ENCODE peak calls at places on chromosome 7, in five cellular contexts. M, W, T, D and Y are unnamed samples. For H4K20me1 and H3K4me1, the result is how much of the 10 kb centered on the place peaks cover.

GRCh38 chr7:148337566-148337965 is 253.0 kb upstream of the C7orf33 start:
- DNase-seq in M (peak), T (no peak), W (no peak), D (no peak), Y (no peak)

GRCh38 chr7:137977173-137977572 is 24.7 kb downstream of the CREB3L2 start:
- DNase-seq in D (peak), M (no peak), W (no peak), T (no peak), Y (no peak)

GRCh38 chr7:91424372-91424771 is 160.1 kb downstream of the FZD1 start:
- DNase-seq in W (no peak), T (peak), M (no peak), D (no peak), Y (no peak)

GRCh38 chr7:65475734-65476319 is 102.2 kb downstream of the ZNF92 start:
- DNase-seq in M (no peak), D (no peak), T (no peak), W (no peak), Y (peak)

GRCh38 chr7:37265006-37265405 is 183.7 kb downstream of the ELMO1 start:
- DNase-seq in M (no peak), T (no peak), W (no peak), D (no peak), Y (no peak)

GRCh38 chr7:4282434-4283223 is 399.5 kb upstream of the FOXK1 start:
- DNase-seq in T (no peak), D (peak), M (no peak), W (no peak), Y (peak)

GRCh38 chr7:44094365-44094764 is 9.8 kb upstream of the AEBP1 start:
- DNase-seq in W (no peak), T (no peak), D (no peak), M (no peak), Y (no peak)

GRCh38 chr7:3197567-3198212 is 103.4 kb upstream of the SDK1 start:
- DNase-seq in T (no peak), W (no peak), D (no peak), M (no peak), Y (no peak)

GRCh38 chr7:26854932-26855331 is 9.5 kb downstream of the SKAP2 start:
- DNase-seq in W (no peak), T (no peak), M (no peak), D (no peak), Y (peak)

GRCh38 chr7:12637819-12638592 is 49.4 kb upstream of the ARL4A start:
- DNase-seq in W (no peak), T (no peak), D (no peak), M (no peak), Y (no peak)

GRCh38 chr7:42605800-42606199 is 306.1 kb downstream of the C7orf25 start:
- DNase-seq in W (no peak), T (no peak), D (peak), M (no peak), Y (peak)

GRCh38 chr7:35418716-35419425 is 165.0 kb upstream of the TBX20 start:
- DNase-seq in M (no peak), D (no peak), W (no peak), T (no peak), Y (no peak)

GRCh38 chr7:2631924-2632716 is at the start of gene TTYH3:
- DNase-seq in M (no peak), D (no peak), T (no peak), W (no peak), Y (no peak)

DNA sequence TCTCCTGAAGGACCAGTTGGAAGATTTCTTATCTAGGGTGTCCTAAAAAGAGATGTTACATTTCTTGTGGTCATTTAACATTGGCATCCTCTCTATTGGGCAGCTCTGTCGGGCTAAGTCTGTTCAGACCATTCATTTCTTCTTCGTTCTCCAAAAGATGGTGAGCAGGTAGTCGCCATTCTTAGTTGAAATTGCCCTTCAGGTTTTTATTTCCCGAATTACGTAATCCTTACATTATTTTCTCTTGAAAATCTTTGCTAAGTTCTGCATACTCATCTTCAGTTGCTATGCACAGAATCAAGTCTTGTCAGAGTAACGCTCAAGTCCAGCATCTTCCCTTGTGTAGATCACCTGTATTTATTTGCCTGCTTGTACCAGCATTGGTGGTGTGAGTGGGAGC is 53.6 kb downstream of the DAGLB start:
- DNase-seq in T (no peak), M (no peak), W (no peak), D (no peak), Y (no peak)
- H4K20me1 ChIP-seq in T (half or more), M (half or more), W (under half), D (half or more), Y (under half)

DNA sequence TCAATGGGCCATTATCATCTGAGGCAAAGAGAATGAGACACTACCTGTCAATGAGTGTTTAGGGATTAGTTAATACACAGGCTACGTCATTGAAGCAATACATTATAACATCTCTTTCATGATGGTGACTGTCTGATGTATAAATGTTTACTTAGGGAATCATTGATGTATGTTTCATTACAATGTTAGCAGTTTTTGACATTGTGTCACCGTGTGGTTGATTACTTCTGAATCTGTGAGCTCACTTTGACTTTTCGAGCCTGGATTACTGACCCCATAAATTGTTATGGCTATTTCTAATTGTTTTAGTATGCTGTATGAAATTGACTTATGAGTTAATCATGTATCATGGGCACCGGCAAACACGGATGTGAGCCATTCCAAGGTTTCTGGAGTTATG is 494.0 kb downstream of the MAGI2 start:
- DNase-seq in D (peak), M (no peak), W (no peak), T (no peak), Y (no peak)
- H3K4me1 ChIP-seq in D (under half), M (under half), W (under half), T (under half), Y (under half)

GRCh38 chr7:100706672-100707311 is 871 bp downstream of the POP7 start:
- DNase-seq in M (peak), T (peak), W (no peak), D (peak), Y (no peak)
- H2AFZ ChIP-seq in M (peak), T (no peak), W (no peak), D (peak), Y (peak)

GRCh38 chr7:99792983-99793382 is 9.0 kb upstream of the CYP3A4 start:
- DNase-seq in M (no peak), D (no peak), W (no peak), T (no peak), Y (no peak)
- H4K20me1 ChIP-seq in M (under half), D (under half), W (under half), T (under half), Y (under half)

GRCh38 chr7:23426876-23427275 is 43.4 kb downstream of the IGF2BP3 start:
- DNase-seq in W (no peak), T (no peak), M (no peak), D (peak), Y (no peak)

GRCh38 chr7:23434147-23434676 is 36.1 kb downstream of the IGF2BP3 start:
- DNase-seq in W (no peak), T (no peak), D (no peak), M (no peak), Y (no peak)

GRCh38 chr7:23431596-23432284 is 38.6 kb downstream of the IGF2BP3 start:
- DNase-seq in T (peak), D (no peak), M (no peak), W (no peak), Y (no peak)

DNA sequence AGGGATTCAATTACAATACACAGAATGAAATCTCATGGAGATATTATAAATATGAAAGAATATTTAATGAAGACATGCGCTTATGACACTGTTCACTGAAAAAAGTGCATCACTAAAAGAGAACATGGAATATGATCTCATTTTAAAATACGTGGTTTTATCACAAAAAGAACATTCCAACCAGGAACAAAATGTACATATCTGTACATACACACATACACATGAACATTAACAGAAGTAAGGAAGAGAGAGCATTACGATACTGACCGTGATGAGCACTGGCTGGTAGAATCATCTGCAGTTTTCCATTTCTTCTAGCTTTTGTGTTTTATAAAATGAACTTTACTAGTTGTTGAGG is 39.4 kb downstream of the IGF2BP3 start:
- DNase-seq in M (no peak), W (no peak), T (no peak), D (peak), Y (no peak)
- H3K4me1 ChIP-seq in M (under half), W (under half), T (under half), D (under half), Y (under half)

DNA sequence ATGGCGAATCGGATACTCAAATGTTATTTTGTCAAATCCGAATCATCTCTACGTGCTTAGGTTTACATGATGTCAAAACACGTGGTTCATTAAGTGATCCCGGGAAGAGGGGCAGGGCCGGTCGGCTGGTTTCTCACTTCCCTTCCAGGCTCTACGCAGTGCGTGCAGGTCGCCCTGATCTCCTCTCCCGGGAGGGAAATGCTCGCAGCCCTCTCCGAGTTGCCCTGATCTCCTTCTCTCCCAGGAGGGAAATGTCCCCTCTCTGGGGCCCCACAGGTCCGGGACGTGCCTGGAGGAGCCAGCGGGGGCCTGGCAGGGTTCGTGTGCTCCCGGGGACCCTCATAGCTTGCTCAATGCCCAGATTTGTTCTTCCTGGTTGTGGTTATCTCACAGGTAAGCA is 202.7 kb downstream of the DNAJB6 start:
- DNase-seq in M (no peak), T (no peak), D (no peak), W (no peak), Y (no peak)
- H2AFZ ChIP-seq in M (no peak), T (no peak), D (no peak), W (no peak), Y (no peak)

GRCh38 chr7:128867842-128868623 is 5.4 kb downstream of the ATP6V1F start:
- DNase-seq in M (no peak), D (no peak), T (peak), W (no peak), Y (no peak)

GRCh38 chr7:128868624-128869137 is 6.0 kb downstream of the ATP6V1F start:
- DNase-seq in D (peak), M (no peak), T (no peak), W (no peak), Y (no peak)

GRCh38 chr7:128865996-128866877 is 3.6 kb downstream of the ATP6V1F start:
- DNase-seq in M (no peak), D (no peak), W (no peak), T (no peak), Y (no peak)

GRCh38 chr7:128865303-128865702 is 2.6 kb downstream of the ATP6V1F start:
- DNase-seq in D (no peak), T (no peak), M (no peak), W (no peak), Y (no peak)

GRCh38 chr7:128867241-128867640 is 4.6 kb downstream of the ATP6V1F start:
- DNase-seq in W (no peak), D (no peak), T (no peak), M (no peak), Y (no peak)
- H4K20me1 ChIP-seq in W (under half), D (under half), T (under half), M (half or more), Y (under half)

GRCh38 chr7:30038182-30038980 is 10.2 kb downstream of the PLEKHA8 start:
- DNase-seq in T (no peak), M (no peak), W (no peak), D (peak), Y (no peak)

GRCh38 chr7:30032310-30033125 is 4.3 kb downstream of the PLEKHA8 start:
- DNase-seq in D (peak), W (no peak), T (no peak), M (no peak), Y (no peak)

GRCh38 chr7:30029696-30030095 is 1.5 kb downstream of the PLEKHA8 start:
- DNase-seq in D (peak), T (no peak), W (no peak), M (peak), Y (peak)

GRCh38 chr7:30036220-30036619 is 8.0 kb downstream of the PLEKHA8 start:
- DNase-seq in W (no peak), D (no peak), T (no peak), M (no peak), Y (no peak)

DNA sequence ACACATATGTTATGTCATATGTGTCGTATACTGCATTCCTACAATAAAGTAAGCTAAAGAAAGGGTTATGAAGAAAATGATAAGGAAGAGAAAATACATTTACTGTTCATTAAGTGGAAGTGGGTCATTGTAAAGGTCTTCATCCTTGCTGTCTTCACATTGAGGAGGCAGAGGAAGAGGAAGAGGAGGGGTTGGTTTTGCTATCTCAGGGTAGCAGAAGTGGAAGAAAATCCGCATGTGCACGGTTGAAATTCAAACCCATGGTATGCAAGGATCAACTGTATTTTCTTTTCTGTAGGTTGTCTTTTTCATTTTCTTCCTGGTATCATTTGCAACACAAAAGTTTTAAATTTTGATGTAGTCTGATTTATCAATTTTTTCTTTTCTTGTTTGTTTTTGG is 6.3 kb downstream of the PLEKHA8 start:
- DNase-seq in T (no peak), W (no peak), D (no peak), M (no peak), Y (no peak)
- H3K4me1 ChIP-seq in T (under half), W (under half), D (under half), M (under half), Y (under half)